ENCODE peak calls at places on chromosome 20, in five cellular contexts. Q, E, J, C and Z are unnamed samples.

GRCh38 chr20:25336561-25337422 is 53.8 kb downstream of the ABHD12 start:
- DNase-seq in Q (peak), E (no peak), J (peak), C (no peak), Z (no peak)

GRCh38 chr20:48827880-48828733 is at the start of gene PREX1:
- DNase-seq in J (peak), Q (peak), E (peak), C (peak), Z (peak)

GRCh38 chr20:63766695-63767426 is 27.3 kb downstream of the SLC2A4RG start:
- DNase-seq in J (no peak), Q (no peak), E (no peak), C (no peak), Z (no peak)

GRCh38 chr20:12925214-12925755 is 83.5 kb upstream of the SPTLC3 start:
- DNase-seq in J (peak), E (peak), Q (peak), C (peak), Z (peak)

GRCh38 chr20:38184098-38184497 is 19.0 kb upstream of the TGM2 start:
- DNase-seq in E (no peak), J (no peak), Q (no peak), C (no peak), Z (no peak)

GRCh38 chr20:20390393-20390792 is 22.5 kb downstream of the INSM1 start:
- DNase-seq in J (no peak), E (no peak), C (no peak), Q (no peak), Z (no peak)

GRCh38 chr20:38805502-38805957 is at the start of gene PPP1R16B:
- DNase-seq in C (peak), J (peak), E (peak), Q (no peak), Z (peak)

GRCh38 chr20:8811801-8812594 is 256.9 kb upstream of the PLCB4 start:
- DNase-seq in E (no peak), J (no peak), Q (no peak), C (no peak), Z (no peak)

GRCh38 chr20:47220161-47220582 is 136.3 kb downstream of the ZMYND8 start:
- DNase-seq in E (peak), J (peak), Q (peak), C (peak), Z (no peak)

GRCh38 chr20:48523191-48523757 is 304.5 kb downstream of the PREX1 start:
- DNase-seq in Q (peak), J (peak), E (peak), C (no peak), Z (no peak)

GRCh38 chr20:45052698-45053440 is 48.1 kb downstream of the KCNS1 start:
- DNase-seq in C (peak), Q (peak), E (peak), J (no peak), Z (no peak)

GRCh38 chr20:60528141-60528540 is 569.9 kb downstream of the CDH26 start:
- DNase-seq in C (no peak), E (no peak), Q (no peak), J (no peak), Z (no peak)

GRCh38 chr20:10605547-10606195 is 68.1 kb downstream of the JAG1 start:
- DNase-seq in Q (no peak), E (no peak), C (no peak), J (no peak), Z (no peak)

GRCh38 chr20:10609726-10610125 is 64.1 kb downstream of the JAG1 start:
- DNase-seq in E (no peak), C (no peak), J (no peak), Q (peak), Z (no peak)

GRCh38 chr20:10611357-10611756 is 62.4 kb downstream of the JAG1 start:
- DNase-seq in J (peak), C (no peak), E (peak), Q (peak), Z (no peak)

GRCh38 chr20:10610266-10610665 is 63.5 kb downstream of the JAG1 start:
- DNase-seq in Q (no peak), C (no peak), E (no peak), J (no peak), Z (no peak)

DNA sequence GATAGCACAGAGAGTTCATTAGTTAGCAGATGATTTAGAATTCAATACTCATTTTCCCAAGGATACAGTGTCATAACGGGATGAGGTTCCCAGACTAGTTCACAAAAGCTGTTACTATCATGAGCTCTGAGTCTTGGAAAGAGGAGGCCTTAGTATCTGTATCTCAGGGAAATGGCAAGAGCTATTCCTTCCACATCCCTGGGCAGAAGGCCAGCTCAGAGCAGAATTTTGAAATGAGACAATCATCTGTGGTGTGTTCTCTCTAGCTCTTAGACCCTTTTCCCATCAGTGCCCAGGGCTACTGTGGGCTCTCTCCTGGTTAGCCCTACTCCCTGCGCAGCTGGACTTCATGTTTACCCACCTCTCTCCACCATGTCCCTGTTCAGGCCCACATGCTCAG is 64.5 kb downstream of the JAG1 start:
- DNase-seq in J (no peak), E (no peak), C (no peak), Q (peak), Z (no peak)
- H3K27ac ChIP-seq in J (no peak), E (no peak), C (no peak), Q (peak), Z (no peak)

DNA sequence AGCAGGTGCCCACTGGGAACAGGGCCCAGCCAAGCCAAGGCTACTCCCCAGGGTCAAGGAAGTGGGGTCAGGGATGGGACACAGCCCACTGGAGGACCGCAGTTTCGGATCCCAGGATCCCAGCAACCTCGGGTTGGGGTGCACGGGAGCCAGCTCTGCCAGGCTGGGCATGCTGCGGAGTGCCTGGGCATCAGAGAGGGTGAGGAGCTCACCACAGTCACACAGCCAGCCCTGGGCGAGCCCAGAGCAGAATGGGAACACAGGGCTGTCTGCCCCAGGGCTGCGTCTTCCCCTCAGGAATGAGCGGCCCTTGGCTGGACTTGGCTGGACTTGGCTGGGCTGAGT is 74.3 kb upstream of the SLCO4A1 start:
- DNase-seq in E (no peak), C (no peak), J (no peak), Q (no peak), Z (no peak)
- H3K27ac ChIP-seq in E (no peak), C (no peak), J (no peak), Q (no peak), Z (no peak)

GRCh38 chr20:17646209-17646717 is 35.8 kb downstream of the RRBP1 start:
- DNase-seq in J (no peak), E (no peak), C (no peak), Q (peak), Z (no peak)
- H3K27ac ChIP-seq in J (no peak), E (peak), C (no peak), Q (no peak), Z (no peak)

GRCh38 chr20:22821826-22822225 is 213.3 kb upstream of the SSTR4 start:
- DNase-seq in C (no peak), E (no peak), Q (no peak), J (no peak), Z (no peak)
- H3K27ac ChIP-seq in C (no peak), E (no peak), Q (no peak), J (no peak), Z (no peak)

DNA sequence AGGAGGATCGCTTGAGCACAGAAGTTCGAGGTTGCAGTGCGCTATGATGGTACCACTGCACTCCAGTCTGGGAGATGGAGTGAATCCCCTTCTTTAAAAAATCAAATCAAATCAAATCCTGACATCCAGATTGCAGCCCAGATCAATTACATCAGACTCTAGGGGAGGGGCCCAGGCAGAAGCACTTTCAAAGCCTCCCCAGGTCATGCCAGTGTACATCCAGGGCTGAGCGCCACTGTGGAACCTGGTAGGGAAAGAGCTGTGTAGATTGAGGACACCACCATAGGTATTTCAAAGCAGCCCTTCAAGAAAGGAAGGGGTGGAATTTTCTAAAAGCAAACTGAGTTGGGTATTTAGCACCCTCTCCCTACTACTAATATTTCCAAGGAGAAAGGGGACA is 89.5 kb downstream of the PRND start:
- DNase-seq in E (no peak), C (no peak), J (no peak), Q (no peak), Z (no peak)
- H3K27ac ChIP-seq in E (peak), C (peak), J (no peak), Q (no peak), Z (peak)

GRCh38 chr20:50575869-50576720 is 65.9 kb downstream of the PTPN1 start:
- DNase-seq in C (peak), E (peak), J (peak), Q (peak), Z (peak)
- H3K27ac ChIP-seq in C (no peak), E (no peak), J (no peak), Q (no peak), Z (no peak)

GRCh38 chr20:54070187-54070987 is at the start of gene BCAS1:
- DNase-seq in Q (no peak), E (no peak), J (no peak), C (no peak), Z (no peak)
- H3K27ac ChIP-seq in Q (no peak), E (no peak), J (no peak), C (no peak), Z (no peak)

GRCh38 chr20:36153754-36154695 is 515 bp upstream of the EPB41L1 start:
- DNase-seq in E (no peak), Q (peak), J (peak), C (peak), Z (peak)
- H3K27ac ChIP-seq in E (no peak), Q (no peak), J (no peak), C (no peak), Z (peak)

GRCh38 chr20:18983796-18984195 is 170.2 kb downstream of the SCP2D1 start:
- DNase-seq in J (no peak), Q (no peak), C (no peak), E (no peak), Z (no peak)
- H3K27ac ChIP-seq in J (no peak), Q (no peak), C (no peak), E (no peak), Z (no peak)